ENCODE peak calls at places on chromosomes 11 and 22, in six cellular contexts. P is IMR-90, B is H9, G is mesenchymal stem cell, O is H1, J is trophoblast cell. S is an unnamed sample.

GRCh38 chr22:32100711-32101110 is 57.6 kb downstream of the SLC5A1 start:
- DNase-seq in P (no peak), G (no peak), J (no peak), O (no peak), B (no peak), S (no peak)

GRCh38 chr11:18115360-18116127 is 9.7 kb upstream of the SAAL1 start:
- DNase-seq in B (peak; percentile 85), P (peak; percentile 55), G (peak; percentile 67), J (peak; percentile 9), O (peak; percentile 84), S (peak; percentile 80)

GRCh38 chr22:22061085-22062077 is 78.8 kb upstream of the TOP3B start:
- DNase-seq in G (peak; percentile 39), J (no peak), P (peak; percentile 43), O (no peak), B (no peak), S (no peak)

GRCh38 chr22:35506259-35506570 is 34.4 kb upstream of the RASD2 start:
- DNase-seq in B (no peak), P (peak; percentile 62), O (no peak), J (no peak), G (peak; percentile 83), S (no peak)

GRCh38 chr11:23423119-23423518 is 562.8 kb upstream of the CCDC179 start:
- DNase-seq in G (no peak), B (no peak), O (no peak), P (peak; percentile 78), J (no peak), S (no peak)

GRCh38 chr22:32226236-32227119 is 21.6 kb upstream of the RFPL2 start:
- DNase-seq in B (no peak), J (no peak), G (no peak), P (no peak), O (no peak), S (peak; percentile 40)

GRCh38 chr11:47916361-47916841 is 64.0 kb upstream of the PTPRJ start:
- DNase-seq in P (no peak), O (no peak), G (peak; percentile 53), J (peak; percentile 97), B (no peak), S (no peak)

GRCh38 chr11:131511794-131512193 is 141.4 kb downstream of the NTM start:
- DNase-seq in P (no peak), J (peak; percentile 89), B (peak; percentile 72), G (no peak), O (peak; percentile 82), S (peak; percentile 17)

GRCh38 chr11:103395612-103396011 is 286.4 kb downstream of the DYNC2H1 start:
- DNase-seq in B (no peak), J (no peak), P (peak; percentile 69), O (no peak), G (peak; percentile 70), S (no peak)

GRCh38 chr11:105929381-105929955 is 92.6 kb downstream of the MSANTD4 start:
- DNase-seq in J (no peak), O (no peak), G (no peak), P (peak; percentile 22), B (no peak), S (no peak)

DNA sequence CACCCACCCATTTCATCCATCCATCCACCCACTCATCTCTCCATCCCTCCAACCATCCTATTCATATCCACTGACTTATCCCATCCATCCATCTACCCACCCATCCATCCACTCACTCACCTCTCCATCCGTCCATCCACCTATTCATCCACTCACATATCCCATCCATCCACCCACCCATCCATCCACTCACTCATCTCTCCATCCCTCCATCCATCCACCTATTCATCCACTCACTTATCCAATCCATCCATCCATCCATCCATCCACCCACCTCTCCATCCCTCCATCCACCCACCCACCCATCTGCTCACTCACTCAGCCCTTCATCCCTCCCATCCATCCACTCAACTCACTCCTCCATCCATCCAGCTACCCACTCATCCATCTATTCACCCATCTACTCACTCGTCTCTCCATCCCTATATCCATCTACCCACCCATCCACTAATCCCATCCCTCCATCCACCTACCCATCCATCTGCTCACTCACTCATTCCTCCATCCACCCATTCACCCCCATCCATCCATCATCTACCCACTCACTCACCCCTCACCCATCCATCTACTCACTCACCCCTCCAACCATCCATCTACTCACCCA is 36.2 kb downstream of the TRMU start:
- DNase-seq in O (no peak), J (no peak), B (no peak), G (no peak), P (no peak), S (no peak)
- H4K91ac ChIP-seq in O (no peak overlapping the region), J (no peak overlapping the region), B (no peak overlapping the region), G (no peak overlapping the region), P (no peak overlapping the region), S (no peak overlapping the region)

DNA sequence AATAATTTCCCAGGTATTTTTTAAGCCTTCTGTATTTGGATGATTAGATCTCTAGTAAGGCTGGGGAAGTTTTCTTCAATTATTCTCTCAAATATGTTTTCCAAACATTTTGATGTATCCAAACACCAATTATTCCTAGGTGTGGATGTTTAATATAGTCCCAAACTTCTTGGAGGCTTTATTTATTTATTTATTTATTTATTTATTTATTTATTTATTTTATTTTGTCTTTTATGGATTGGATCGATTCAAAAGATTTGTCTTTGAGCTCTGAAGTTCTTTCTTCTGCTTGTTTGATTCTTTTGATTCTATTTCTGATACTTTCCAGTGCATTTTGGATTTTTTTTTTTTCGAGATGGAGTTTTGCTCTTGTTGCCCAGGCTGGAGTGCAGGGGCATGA is 2267.9 kb upstream of the RAG2 start:
- DNase-seq in J (no peak), O (no peak), B (no peak), P (no peak), G (no peak), S (no peak)
- H4K91ac ChIP-seq in J (no peak overlapping the region), O (no peak overlapping the region), B (no peak overlapping the region), P (no peak overlapping the region), G (no peak overlapping the region), S (no peak overlapping the region)

DNA sequence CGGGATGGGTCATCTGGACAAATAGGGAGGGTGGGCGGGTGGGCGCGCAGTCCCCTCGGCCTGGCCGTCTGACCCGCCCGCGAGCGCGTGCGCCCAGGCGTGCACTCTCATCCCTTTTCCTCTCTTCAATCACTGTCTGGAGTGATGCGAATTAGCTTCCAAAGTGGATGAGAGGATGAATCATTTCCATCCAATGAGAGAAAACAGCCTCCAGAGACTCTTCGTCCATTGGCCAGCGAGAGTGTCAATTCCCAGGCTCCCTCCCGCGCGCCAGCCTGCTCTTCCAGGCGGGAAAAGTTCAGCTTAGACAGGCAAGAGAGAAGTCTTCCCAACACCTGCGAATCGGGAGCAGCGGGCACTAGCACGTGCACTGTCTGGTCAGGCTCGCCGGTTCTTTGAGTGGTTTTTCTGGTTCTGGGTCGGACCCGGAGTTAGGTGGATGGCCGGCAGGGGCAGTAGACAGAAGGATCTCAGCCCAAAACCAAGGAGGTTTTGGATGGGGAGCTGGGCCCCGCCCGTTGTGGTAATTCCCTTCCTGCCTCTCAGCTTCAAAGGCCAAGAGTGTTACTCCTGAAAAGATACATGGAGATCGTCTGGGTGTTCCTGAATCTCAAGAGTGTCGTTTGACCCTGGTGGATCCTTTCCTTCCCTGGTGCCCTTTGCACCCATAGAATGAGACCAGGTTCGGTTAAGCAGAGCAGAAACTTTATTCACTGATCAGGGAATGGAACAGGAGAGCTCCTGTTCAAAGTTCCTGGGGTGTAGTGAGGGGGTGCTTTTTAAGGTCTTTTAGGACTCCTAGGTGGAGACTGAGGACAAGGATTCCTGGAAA is 33.4 kb upstream of the GLYATL1 start:
- DNase-seq in B (peak; percentile 94), O (peak; percentile 86), P (peak; percentile 91), J (no peak), G (peak; percentile 94), S (peak; percentile 86)
- H4K91ac ChIP-seq in B (no peak overlapping the region), O (no peak overlapping the region), P (no peak overlapping the region), J (no peak overlapping the region), G (no peak overlapping the region), S (no peak overlapping the region)

DNA sequence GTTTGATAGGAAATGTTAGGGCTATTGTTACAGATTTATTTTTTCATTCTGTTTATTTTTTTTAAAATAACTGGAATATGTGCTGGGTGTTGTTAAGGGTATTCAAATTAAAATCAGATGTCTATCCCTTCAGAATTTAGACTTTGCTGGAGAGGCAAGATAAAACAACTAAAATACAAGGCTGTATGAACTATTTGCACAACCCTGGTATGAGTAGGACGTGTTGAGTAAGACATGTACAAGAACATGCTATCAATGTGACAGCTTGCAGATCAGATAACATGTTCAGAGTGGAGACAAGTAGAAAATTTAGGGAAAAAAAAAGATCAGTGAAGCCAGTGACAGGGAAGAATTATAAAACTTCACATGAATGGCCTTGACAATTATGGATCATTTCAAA is 853.5 kb downstream of the METTL15 start:
- DNase-seq in J (no peak), B (no peak), O (no peak), P (no peak), G (no peak), S (no peak)
- H4K91ac ChIP-seq in J (no peak overlapping the region), B (no peak overlapping the region), O (no peak overlapping the region), P (peak overlapping the region; percentile 69), G (no peak overlapping the region), S (no peak overlapping the region)

GRCh38 chr11:95739108-95739507 is 50.5 kb downstream of the FAM76B start:
- DNase-seq in G (no peak), O (no peak), B (no peak), P (no peak), J (no peak), S (no peak)

GRCh38 chr11:95739526-95739925 is 50.1 kb downstream of the FAM76B start:
- DNase-seq in G (no peak), O (no peak), J (no peak), P (no peak), B (no peak), S (no peak)

GRCh38 chr11:95734009-95734572 is 55.5 kb downstream of the FAM76B start:
- DNase-seq in P (no peak), O (no peak), J (no peak), B (no peak), G (peak; percentile 2), S (no peak)

GRCh38 chr11:95732930-95733602 is 56.5 kb downstream of the FAM76B start:
- DNase-seq in P (no peak), G (no peak), O (no peak), B (no peak), J (no peak), S (no peak)

DNA sequence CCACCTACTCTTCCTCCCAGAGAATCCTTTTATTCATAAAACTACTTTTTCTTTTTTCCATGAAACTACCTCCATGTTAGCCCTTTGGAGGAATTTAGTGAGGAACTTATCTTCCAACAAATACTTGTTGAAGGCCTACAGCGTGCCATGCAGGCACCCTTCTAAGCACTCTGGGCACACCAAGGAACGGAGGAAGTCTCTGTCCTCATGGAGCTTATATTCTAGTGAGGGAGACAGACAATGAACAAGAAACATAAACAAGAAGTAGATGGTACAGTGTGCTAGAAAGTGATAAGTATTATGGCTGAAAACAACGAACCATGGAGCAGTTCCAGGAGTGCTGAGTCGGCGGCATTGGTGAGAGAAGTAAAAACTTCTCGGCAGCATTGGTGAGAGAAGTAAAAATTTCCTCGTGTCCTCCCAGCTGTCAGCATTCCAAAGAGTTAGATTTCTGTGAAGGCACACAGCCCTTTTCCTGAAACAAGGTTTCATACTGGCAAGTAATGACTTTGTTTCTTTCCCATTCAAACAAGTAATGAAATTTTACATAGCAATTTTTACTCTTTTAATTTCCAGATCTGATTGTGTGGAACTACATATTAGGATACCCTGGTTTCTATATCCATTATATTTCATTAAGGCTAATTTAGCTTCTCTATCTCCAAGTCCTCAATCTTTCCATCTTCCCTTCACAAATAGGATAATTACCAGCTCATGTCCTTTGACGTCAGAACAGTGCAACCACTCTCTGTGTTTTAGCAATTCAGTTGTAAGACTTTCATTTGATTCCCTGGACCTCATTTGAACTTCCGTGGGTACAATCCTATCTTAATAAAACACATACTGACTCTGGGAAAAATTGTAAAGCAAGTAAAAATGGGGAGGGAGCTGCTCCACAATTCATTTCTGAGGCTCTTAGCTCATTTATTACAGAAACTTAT is 53.0 kb downstream of the FAM76B start:
- DNase-seq in J (no peak), O (no peak), B (no peak), G (no peak), P (no peak), S (no peak)
- H4K91ac ChIP-seq in J (no peak overlapping the region), O (no peak overlapping the region), B (no peak overlapping the region), G (no peak overlapping the region), P (no peak overlapping the region), S (no peak overlapping the region)